ENCODE peak calls at places on chromosomes 4 and X, in five cellular contexts. One of them, this sample, is unnamed.

GRCh38 chrX:68695206-68695845 is 47.9 kb downstream of the STARD8 start:
- DNase-seq in mucosa of descending colon: no peak
- DNase-seq in natural killer cell: no peak
- DNase-seq in uterus: no peak
- DNase-seq in HCT116: no peak
- DNase-seq in this sample: no peak

GRCh38 chr4:18440527-18441215 is 419.1 kb upstream of the LCORL start:
- DNase-seq in HCT116: no peak
- DNase-seq in natural killer cell: no peak
- DNase-seq in mucosa of descending colon: no peak
- DNase-seq in uterus: no peak
- DNase-seq in this sample: no peak

GRCh38 chrX:134180566-134180965 is 56.4 kb upstream of the CCDC160 start:
- DNase-seq in HCT116: no peak
- DNase-seq in mucosa of descending colon: no peak
- DNase-seq in uterus: no peak
- DNase-seq in natural killer cell: no peak
- DNase-seq in this sample: no peak

GRCh38 chrX:119755981-119756533 is 2.3 kb upstream of the SOWAHD start:
- DNase-seq in natural killer cell: peak
- DNase-seq in mucosa of descending colon: no peak
- DNase-seq in HCT116: no peak
- DNase-seq in uterus: no peak
- DNase-seq in this sample: no peak

GRCh38 chr4:5990446-5991160 is 27.6 kb downstream of the C4orf50 start:
- DNase-seq in uterus: no peak
- DNase-seq in HCT116: no peak
- DNase-seq in natural killer cell: no peak
- DNase-seq in mucosa of descending colon: no peak
- DNase-seq in this sample: no peak

GRCh38 chr4:56637154-56637553 is 43.9 kb downstream of the HOPX start:
- DNase-seq in uterus: no peak
- DNase-seq in HCT116: no peak
- DNase-seq in mucosa of descending colon: no peak
- DNase-seq in natural killer cell: no peak
- DNase-seq in this sample: no peak

GRCh38 chrX:20432746-20433374 is 166.2 kb upstream of the RPS6KA3 start:
- DNase-seq in uterus: no peak
- DNase-seq in HCT116: no peak
- DNase-seq in natural killer cell: no peak
- DNase-seq in mucosa of descending colon: no peak
- DNase-seq in this sample: no peak

GRCh38 chrX:46837543-46838481 is 969 bp downstream of the RP2 start:
- DNase-seq in natural killer cell: no peak
- DNase-seq in HCT116: no peak
- DNase-seq in uterus: no peak
- DNase-seq in mucosa of descending colon: no peak
- DNase-seq in this sample: no peak

GRCh38 chr4:100428051-100428450 is 89.8 kb downstream of the EMCN start:
- DNase-seq in natural killer cell: no peak
- DNase-seq in mucosa of descending colon: no peak
- DNase-seq in uterus: no peak
- DNase-seq in HCT116: peak
- DNase-seq in this sample: peak

GRCh38 chrX:12972239-12972638 is 2.7 kb upstream of the TMSB4X start:
- DNase-seq in natural killer cell: no peak
- DNase-seq in uterus: no peak
- DNase-seq in HCT116: no peak
- DNase-seq in mucosa of descending colon: no peak
- DNase-seq in this sample: no peak

GRCh38 chr4:112517067-112517588 is 1.1 kb upstream of the NEUROG2 start:
- DNase-seq in mucosa of descending colon: no peak
- DNase-seq in uterus: no peak
- DNase-seq in HCT116: no peak
- DNase-seq in natural killer cell: no peak
- DNase-seq in this sample: no peak

GRCh38 chr4:684611-685010 is 4.3 kb downstream of the SLC49A3 start:
- DNase-seq in HCT116: no peak
- DNase-seq in mucosa of descending colon: no peak
- DNase-seq in uterus: no peak
- DNase-seq in natural killer cell: no peak
- DNase-seq in this sample: no peak

GRCh38 chrX:49892552-49892951 is 13.3 kb downstream of the USP27X start:
- DNase-seq in mucosa of descending colon: no peak
- DNase-seq in HCT116: no peak
- DNase-seq in natural killer cell: no peak
- DNase-seq in uterus: no peak
- DNase-seq in this sample: no peak

GRCh38 chr4:53847935-53848334 is 216.5 kb downstream of the CHIC2 start:
- DNase-seq in HCT116: no peak
- DNase-seq in mucosa of descending colon: no peak
- DNase-seq in uterus: no peak
- DNase-seq in natural killer cell: no peak
- DNase-seq in this sample: no peak

GRCh38 chr4:128823025-128823661 is 13.6 kb downstream of the JADE1 start:
- DNase-seq in HCT116: peak
- DNase-seq in mucosa of descending colon: no peak
- DNase-seq in natural killer cell: no peak
- DNase-seq in uterus: no peak
- DNase-seq in this sample: peak

GRCh38 chr4:114249561-114250356 is 270.3 kb upstream of the ARSJ start:
- DNase-seq in natural killer cell: no peak
- DNase-seq in HCT116: no peak
- DNase-seq in uterus: no peak
- DNase-seq in mucosa of descending colon: no peak
- DNase-seq in this sample: no peak

GRCh38 chr4:5888706-5889696 is 3.9 kb downstream of the CRMP1 start:
- DNase-seq in natural killer cell: no peak
- DNase-seq in uterus: no peak
- DNase-seq in mucosa of descending colon: no peak
- DNase-seq in HCT116: no peak
- DNase-seq in this sample: no peak

GRCh38 chrX:148771440-148771839 is 271.0 kb downstream of the AFF2 start:
- DNase-seq in natural killer cell: no peak
- DNase-seq in uterus: no peak
- DNase-seq in HCT116: no peak
- DNase-seq in mucosa of descending colon: no peak
- DNase-seq in this sample: no peak

GRCh38 chr4:40321671-40322131 is 13.4 kb upstream of the CHRNA9 start:
- DNase-seq in HCT116: no peak
- DNase-seq in natural killer cell: no peak
- DNase-seq in mucosa of descending colon: no peak
- DNase-seq in uterus: no peak
- DNase-seq in this sample: peak

GRCh38 chr4:80202190-80202711 is 4.9 kb downstream of the PRDM8 start:
- DNase-seq in natural killer cell: peak
- DNase-seq in mucosa of descending colon: peak
- DNase-seq in uterus: peak
- DNase-seq in HCT116: no peak
- DNase-seq in this sample: peak

GRCh38 chrX:68697036-68697435 is 49.6 kb downstream of the STARD8 start:
- DNase-seq in mucosa of descending colon: no peak
- DNase-seq in HCT116: no peak
- DNase-seq in uterus: no peak
- DNase-seq in natural killer cell: no peak
- DNase-seq in this sample: no peak

GRCh38 chr4:25378130-25378743 is 1.2 kb downstream of the ANAPC4 start:
- DNase-seq in natural killer cell: no peak
- DNase-seq in mucosa of descending colon: no peak
- DNase-seq in uterus: no peak
- DNase-seq in HCT116: no peak
- DNase-seq in this sample: no peak

GRCh38 chr4:147117400-147117799 is 171.7 kb upstream of the TTC29 start:
- DNase-seq in mucosa of descending colon: no peak
- DNase-seq in natural killer cell: no peak
- DNase-seq in HCT116: no peak
- DNase-seq in uterus: peak
- DNase-seq in this sample: no peak

GRCh38 chr4:108055787-108056186 is 66.1 kb downstream of the HADH start:
- DNase-seq in uterus: no peak
- DNase-seq in HCT116: no peak
- DNase-seq in natural killer cell: no peak
- DNase-seq in mucosa of descending colon: no peak
- DNase-seq in this sample: no peak

GRCh38 chr4:48178931-48179330 is 44.9 kb upstream of the TXK start:
- DNase-seq in natural killer cell: no peak
- DNase-seq in HCT116: no peak
- DNase-seq in mucosa of descending colon: no peak
- DNase-seq in uterus: no peak
- DNase-seq in this sample: no peak

GRCh38 chr4:48175328-48175727 is 41.3 kb upstream of the TXK start:
- DNase-seq in mucosa of descending colon: no peak
- DNase-seq in HCT116: no peak
- DNase-seq in natural killer cell: no peak
- DNase-seq in uterus: no peak
- DNase-seq in this sample: no peak

GRCh38 chr4:48184891-48185290 is 50.8 kb upstream of the TXK start:
- DNase-seq in mucosa of descending colon: no peak
- DNase-seq in HCT116: no peak
- DNase-seq in natural killer cell: no peak
- DNase-seq in uterus: no peak
- DNase-seq in this sample: no peak

GRCh38 chr4:48175806-48176205 is 41.8 kb upstream of the TXK start:
- DNase-seq in natural killer cell: no peak
- DNase-seq in HCT116: no peak
- DNase-seq in uterus: no peak
- DNase-seq in mucosa of descending colon: no peak
- DNase-seq in this sample: no peak

GRCh38 chr4:48180234-48180633 is 46.2 kb upstream of the TXK start:
- DNase-seq in uterus: no peak
- DNase-seq in natural killer cell: no peak
- DNase-seq in mucosa of descending colon: no peak
- DNase-seq in HCT116: no peak
- DNase-seq in this sample: peak
- TF ChIP-seq CTCF in uterus: no peak
- TF ChIP-seq CTCF in natural killer cell: no peak
- TF ChIP-seq CTCF in mucosa of descending colon: no peak
- TF ChIP-seq CTCF in HCT116: no peak
- TF ChIP-seq CTCF in this sample: no peak

DNA sequence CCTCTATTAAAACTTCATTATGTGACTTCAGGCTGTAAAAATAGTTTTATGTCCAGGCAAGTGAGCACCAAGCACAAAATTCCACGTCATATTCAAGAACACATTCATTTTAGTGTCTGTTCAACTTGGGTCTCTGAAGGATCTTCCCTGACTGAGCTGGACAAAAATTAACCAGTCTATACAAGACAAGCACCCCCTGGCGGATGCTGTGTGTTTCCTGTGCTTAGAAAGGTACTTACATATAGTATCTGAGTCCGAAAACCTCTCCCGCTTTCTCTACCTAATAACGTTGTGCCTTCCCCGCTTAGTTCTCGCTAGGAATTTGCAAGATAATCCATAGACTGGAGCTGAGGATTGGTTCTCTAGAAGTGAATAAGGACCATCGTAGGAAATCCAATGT is 2214.5 kb upstream of the TENM3 start:
- DNase-seq in HCT116: peak
- DNase-seq in natural killer cell: no peak
- DNase-seq in uterus: no peak
- DNase-seq in mucosa of descending colon: peak
- DNase-seq in this sample: no peak
- TF ChIP-seq CTCF in HCT116: peak
- TF ChIP-seq CTCF in natural killer cell: no peak
- TF ChIP-seq CTCF in uterus: no peak
- TF ChIP-seq CTCF in mucosa of descending colon: no peak
- TF ChIP-seq CTCF in this sample: no peak

GRCh38 chrX:2610246-2611170 is 80.6 kb upstream of the CD99 start:
- DNase-seq in HCT116: no peak
- DNase-seq in mucosa of descending colon: no peak
- DNase-seq in natural killer cell: no peak
- DNase-seq in uterus: no peak
- DNase-seq in this sample: peak

GRCh38 chrX:2609431-2610238 is 81.5 kb upstream of the CD99 start:
- DNase-seq in mucosa of descending colon: no peak
- DNase-seq in natural killer cell: no peak
- DNase-seq in HCT116: no peak
- DNase-seq in uterus: no peak
- DNase-seq in this sample: no peak

GRCh38 chrX:2620576-2620975 is 70.5 kb upstream of the CD99 start:
- DNase-seq in uterus: no peak
- DNase-seq in HCT116: no peak
- DNase-seq in mucosa of descending colon: no peak
- DNase-seq in natural killer cell: no peak
- DNase-seq in this sample: no peak

DNA sequence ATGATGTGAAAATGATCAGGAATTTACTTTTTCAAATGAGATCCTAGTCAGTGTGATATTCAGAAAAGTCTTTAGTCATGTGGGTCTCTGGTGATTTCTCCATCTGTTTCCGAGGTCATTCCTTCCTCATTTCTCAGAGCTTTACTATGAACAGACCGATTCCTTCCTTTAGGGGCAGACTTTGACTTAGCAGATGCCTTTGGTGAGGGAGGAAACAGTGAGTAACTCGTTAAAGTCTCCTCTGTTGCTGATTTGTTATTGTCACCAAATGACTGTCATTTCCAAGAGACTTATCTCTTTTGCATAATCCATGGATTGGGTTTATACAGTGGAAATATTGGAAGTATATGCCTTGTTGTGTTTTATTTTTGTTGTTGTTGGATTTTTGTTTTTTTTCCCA is 76.2 kb upstream of the CD99 start:
- DNase-seq in mucosa of descending colon: no peak
- DNase-seq in uterus: no peak
- DNase-seq in natural killer cell: no peak
- DNase-seq in HCT116: no peak
- DNase-seq in this sample: peak
- TF ChIP-seq CTCF in mucosa of descending colon: no peak
- TF ChIP-seq CTCF in uterus: peak
- TF ChIP-seq CTCF in natural killer cell: no peak
- TF ChIP-seq CTCF in HCT116: peak
- TF ChIP-seq CTCF in this sample: peak

DNA sequence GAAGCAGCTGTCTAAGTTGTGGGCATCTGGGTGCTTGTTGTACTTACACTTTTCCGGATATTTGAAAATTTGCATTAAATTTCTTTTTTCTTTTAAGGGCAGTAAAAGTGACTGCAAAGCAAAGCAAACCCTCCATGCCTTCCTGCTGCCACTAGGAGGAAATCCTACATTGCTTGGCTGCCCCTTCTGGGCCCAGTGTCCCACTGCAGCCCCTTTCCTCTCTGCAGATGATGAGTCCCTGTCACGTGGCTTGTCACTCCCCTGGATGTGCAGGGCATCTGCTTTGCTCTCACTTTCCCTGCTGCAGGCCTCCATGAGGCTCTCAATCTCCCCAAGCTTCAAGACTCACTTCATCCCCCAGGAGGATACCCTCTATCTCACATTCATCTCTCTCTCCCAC is 12.7 kb downstream of the TSR2 start:
- DNase-seq in uterus: no peak
- DNase-seq in HCT116: no peak
- DNase-seq in mucosa of descending colon: no peak
- DNase-seq in natural killer cell: no peak
- DNase-seq in this sample: peak
- TF ChIP-seq CTCF in uterus: no peak
- TF ChIP-seq CTCF in HCT116: no peak
- TF ChIP-seq CTCF in mucosa of descending colon: no peak
- TF ChIP-seq CTCF in natural killer cell: no peak
- TF ChIP-seq CTCF in this sample: peak

This sample was measured in AG10803.